ENCODE peak calls at places on chromosomes 13 and 19, in eight cellular contexts. C is neuronal stem cell; P is T follicular helper cell; J is iris pigment epithelial cell; G is CD4-positive, alpha-beta T cell; B is NCI-H1105 treated with DMSO at 0.1 percent for 48 hours; U is NCI-H2081; E is activated CD4-positive, CD25-positive, alpha-beta regulatory T cell. D is an unnamed sample.

GRCh38 chr19:5052515-5052914 is 83.6 kb downstream of the KDM4B start:
- DNase-seq in C (no peak), P (no peak), J (no peak), G (no peak), B (no peak), U (no peak), E (no peak), D (no peak)

GRCh38 chr19:7476241-7476640 is 12.6 kb downstream of the PEX11G start:
- DNase-seq in C (no peak), P (no peak), J (no peak), G (no peak), B (no peak), U (no peak), E (no peak), D (no peak)

GRCh38 chr19:7973883-7974282 is 30.4 kb upstream of the TIMM44 start:
- DNase-seq in C (no peak), P (no peak), J (no peak), G (no peak), B (no peak), U (no peak), E (no peak), D (no peak)

GRCh38 chr13:64997438-64997837 is 2232.7 kb downstream of the PCDH9 start:
- DNase-seq in C (no peak), P (no peak), J (no peak), G (no peak), B (no peak), U (no peak), E (no peak), D (no peak)

GRCh38 chr13:91699863-91700262 is 301.4 kb downstream of the GPC5 start:
- DNase-seq in C (no peak), P (no peak), J (no peak), G (no peak), B (no peak), U (no peak), E (no peak), D (no peak)

GRCh38 chr13:98443329-98443728 is 133.6 kb downstream of the STK24 start:
- DNase-seq in C (no peak), P (no peak), J (peak; percentile 73), G (no peak), B (no peak), U (no peak), E (no peak), D (no peak)

GRCh38 chr19:46639356-46640061 is 3.5 kb upstream of the GNG8 start:
- DNase-seq in C (no peak), P (no peak), J (peak; percentile 54), G (no peak), B (peak; percentile 66), U (no peak), E (no peak), D (peak; percentile 31)

GRCh38 chr19:18317998-18318800 is 4.7 kb downstream of the LSM4 start:
- DNase-seq in C (no peak), P (no peak), J (no peak), G (peak; percentile 43), B (no peak), U (no peak), E (no peak), D (peak; percentile 67)

GRCh38 chr13:109671919-109672318 is 114.5 kb downstream of the IRS2 start:
- DNase-seq in C (no peak), P (no peak), J (no peak), G (no peak), B (no peak), U (no peak), E (no peak), D (no peak)

GRCh38 chr13:48769107-48769704 is 115.5 kb downstream of the CYSLTR2 start:
- DNase-seq in C (peak; percentile 82), P (peak; percentile 77), J (peak; percentile 88), G (peak; percentile 80), B (peak; percentile 65), U (peak; percentile 77), E (peak; percentile 66), D (peak; percentile 90)

GRCh38 chr13:72849571-72849970 is 67.6 kb downstream of the PIBF1 start:
- DNase-seq in C (no peak), P (no peak), J (peak; percentile 45), G (no peak), B (no peak), U (no peak), E (no peak), D (no peak)

GRCh38 chr13:114000151-114001040 is 26.5 kb upstream of the C13orf46 start:
- DNase-seq in C (no peak), P (no peak), J (no peak), G (no peak), B (no peak), U (no peak), E (no peak), D (no peak)

GRCh38 chr13:99657848-99658265 is 156.6 kb downstream of the TM9SF2 start:
- DNase-seq in C (no peak), P (peak; percentile 12), J (peak; percentile 29), G (peak; percentile 37), B (no peak), U (peak; percentile 78), E (no peak), D (peak; percentile 55)

GRCh38 chr13:32535748-32536147 is 2.8 kb downstream of the N4BP2L2 start:
- DNase-seq in C (no peak), P (no peak), J (no peak), G (no peak), B (no peak), U (no peak), E (no peak), D (no peak)

GRCh38 chr19:50568321-50569022 is at the start of gene LRRC4B:
- DNase-seq in C (no peak), P (no peak), J (no peak), G (no peak), B (no peak), U (no peak), E (no peak), D (no peak)

GRCh38 chr13:32381539-32381938 is 46.4 kb downstream of the N4BP2L1 start:
- DNase-seq in C (peak; percentile 15), P (no peak), J (peak; percentile 36), G (no peak), B (peak; percentile 1), U (peak; percentile 18), E (no peak), D (peak; percentile 32)

GRCh38 chr13:107907065-107907464 is 308.3 kb downstream of the LIG4 start:
- DNase-seq in C (no peak), P (no peak), J (no peak), G (no peak), B (no peak), U (no peak), E (no peak), D (no peak)

GRCh38 chr13:32047796-32048195 is 16.2 kb downstream of the FRY start:
- DNase-seq in C (no peak), P (no peak), J (no peak), G (no peak), B (no peak), U (no peak), E (no peak), D (no peak)

D was measured in endothelial cell.